ENCODE peak calls at places on chromosomes 3 and 15, in ten cellular contexts. W is K562, H is HCT116, A is SK-N-SH, G is sigmoid colon, I is spleen, K is vagina, R is breast epithelium, J is upper lobe of left lung, E is stomach. V is an unnamed sample. For H3K4me1, the result is how much of the 10 kb centered on the place peaks cover.

GRCh38 chr15:69012761-69013364 is 1.6 kb upstream of the NOX5 start:
- DNase-seq in I (no peak), K (no peak), R (no peak), J (no peak), W (no peak), H (no peak), G (no peak), E (no peak), A (no peak), V (no peak)

GRCh38 chr3:37899101-37899707 is 37.5 kb downstream of the CTDSPL start:
- DNase-seq in H (no peak), R (no peak), J (no peak), W (no peak), E (no peak), A (no peak), K (no peak), G (no peak), I (no peak), V (no peak)

GRCh38 chr3:58132850-58133249 is 77.9 kb downstream of the DNASE1L3 start:
- DNase-seq in A (no peak), I (no peak), W (no peak), G (no peak), H (no peak), E (no peak), K (no peak), J (no peak), R (no peak), V (no peak)

GRCh38 chr3:170465935-170466334 is 47.3 kb downstream of the CLDN11 start:
- DNase-seq in W (no peak), I (no peak), R (no peak), G (no peak), J (no peak), A (no peak), E (no peak), H (no peak), K (no peak), V (no peak)

GRCh38 chr3:197956070-197956469 is 3.9 kb upstream of the LMLN start:
- DNase-seq in G (no peak), I (no peak), H (no peak), R (no peak), J (no peak), E (no peak), A (no peak), K (no peak), W (no peak), V (no peak)

GRCh38 chr3:127857270-127857801 is 35.0 kb upstream of the MGLL start:
- DNase-seq in I (no peak), G (no peak), J (no peak), E (no peak), H (no peak), R (no peak), W (no peak), K (no peak), A (peak), V (no peak)

GRCh38 chr3:13463618-13464400 is 16.3 kb upstream of the HDAC11 start:
- DNase-seq in W (no peak), I (peak), H (no peak), J (no peak), A (no peak), K (no peak), E (no peak), R (no peak), G (no peak), V (no peak)

GRCh38 chr3:47512416-47513124 is 942 bp downstream of the ELP6 start:
- DNase-seq in R (peak), W (peak), G (peak), K (no peak), E (no peak), I (peak), J (no peak), A (peak), H (no peak), V (peak)

GRCh38 chr3:32157600-32158264 is 51.3 kb downstream of the GPD1L start:
- DNase-seq in R (no peak), E (no peak), J (no peak), K (no peak), G (no peak), W (no peak), H (no peak), I (no peak), A (no peak), V (no peak)

GRCh38 chr3:114440700-114441099 is 146.9 kb downstream of the TIGIT start:
- DNase-seq in G (no peak), R (no peak), J (no peak), K (no peak), W (no peak), I (no peak), E (no peak), H (no peak), A (no peak), V (no peak)

GRCh38 chr3:149020196-149020838 is 29.0 kb downstream of the GYG1 start:
- DNase-seq in H (no peak), K (no peak), R (no peak), A (no peak), J (no peak), W (no peak), I (no peak), E (no peak), G (no peak), V (no peak)

GRCh38 chr3:191461113-191461595 is at the start of gene PYDC2:
- DNase-seq in A (peak), J (no peak), I (no peak), K (no peak), W (no peak), H (no peak), R (no peak), E (no peak), G (no peak), V (no peak)

GRCh38 chr3:30408105-30408557 is 198.3 kb upstream of the TGFBR2 start:
- DNase-seq in R (no peak), G (no peak), W (no peak), J (no peak), E (no peak), H (no peak), K (no peak), I (no peak), A (no peak), V (no peak)

GRCh38 chr15:85636351-85636750 is 158.4 kb downstream of the KLHL25 start:
- DNase-seq in H (no peak), I (no peak), E (no peak), W (no peak), A (no peak), G (no peak), R (no peak), K (no peak), J (no peak), V (no peak)

GRCh38 chr15:80404057-80404718 is at the start of gene ARNT2:
- DNase-seq in R (no peak), K (no peak), H (no peak), W (no peak), E (no peak), G (no peak), J (no peak), A (peak), I (no peak), V (no peak)

GRCh38 chr15:65110676-65111292 is 4.2 kb downstream of the UBAP1L start:
- DNase-seq in H (no peak), A (peak), E (no peak), R (no peak), J (no peak), I (no peak), K (no peak), W (no peak), G (no peak), V (no peak)

GRCh38 chr15:47333758-47334157 is 383.5 kb upstream of the SEMA6D start:
- DNase-seq in A (no peak), G (no peak), K (no peak), W (no peak), I (no peak), E (no peak), R (no peak), J (no peak), H (no peak), V (no peak)

GRCh38 chr3:104546301-104546700 is 820.4 kb upstream of the ALCAM start:
- DNase-seq in J (no peak), E (no peak), K (no peak), G (no peak), I (no peak), R (no peak), W (no peak), H (no peak), A (peak), V (no peak)

GRCh38 chr15:56824174-56824573 is 90.9 kb upstream of the ZNF280D start:
- DNase-seq in A (no peak), E (no peak), J (no peak), W (no peak), H (no peak), I (no peak), K (no peak), R (no peak), G (no peak), V (no peak)

GRCh38 chr3:50333744-50334328 is 5.8 kb upstream of the TUSC2 start:
- DNase-seq in J (no peak), H (no peak), W (no peak), E (no peak), K (no peak), G (no peak), A (no peak), I (no peak), R (no peak), V (no peak)

GRCh38 chr3:113005622-113006021 is 14.8 kb downstream of the GTPBP8 start:
- DNase-seq in R (no peak), E (no peak), H (no peak), K (no peak), J (no peak), W (no peak), G (no peak), A (no peak), I (no peak), V (no peak)

GRCh38 chr15:99753066-99753465 is 19.8 kb upstream of the LYSMD4 start:
- DNase-seq in G (no peak), I (no peak), A (no peak), K (no peak), H (no peak), R (no peak), W (no peak), E (no peak), J (no peak), V (no peak)

GRCh38 chr15:59002418-59002859 is 15.0 kb downstream of the RNF111 start:
- DNase-seq in E (no peak), G (no peak), J (no peak), H (no peak), I (no peak), R (no peak), W (no peak), A (no peak), K (no peak), V (no peak)

GRCh38 chr15:40941528-40942336 is 11.5 kb upstream of the CHAC1 start:
- DNase-seq in A (peak), K (no peak), G (peak), E (peak), I (peak), J (peak), W (peak), R (peak), H (no peak), V (peak)

GRCh38 chr3:141083831-141084624 is 32.9 kb downstream of the SPSB4 start:
- DNase-seq in K (no peak), H (no peak), J (no peak), A (peak), W (no peak), R (no peak), G (no peak), I (peak), E (no peak), V (no peak)

GRCh38 chr3:98557324-98558010 is 25.7 kb downstream of the GPR15 start:
- DNase-seq in K (no peak), E (no peak), W (no peak), J (no peak), A (no peak), G (no peak), R (no peak), H (no peak), I (no peak), V (no peak)
- TF ChIP-seq POLR2AphosphoS5 in K (no peak), E (no peak), W (no peak), J (no peak), A (no peak), G (no peak), R (no peak), H (peak), I (no peak), V (no peak)

GRCh38 chr3:71447803-71448202 is 135.7 kb downstream of the FOXP1 start:
- DNase-seq in G (no peak), H (no peak), W (no peak), K (no peak), A (no peak), R (no peak), E (no peak), J (no peak), I (no peak), V (no peak)
- H3K4me1 ChIP-seq in G (under half), H (under half), W (under half), K (under half), A (under half), R (under half), E (under half), J (under half), I (half or more), V (under half)

GRCh38 chr3:169112153-169112892 is 551.2 kb downstream of the MECOM start:
- DNase-seq in A (no peak), I (no peak), E (no peak), G (no peak), W (no peak), H (peak), R (no peak), K (no peak), J (no peak), V (no peak)
- TF ChIP-seq POLR2AphosphoS5 in A (peak), I (no peak), E (no peak), G (no peak), W (no peak), H (no peak), R (no peak), K (peak), J (no peak), V (no peak)

GRCh38 chr15:43930079-43930478 is 103.3 kb downstream of the WDR76 start:
- DNase-seq in G (no peak), E (no peak), H (no peak), I (peak), J (no peak), R (no peak), W (no peak), K (no peak), A (no peak), V (no peak)
- H3K4me1 ChIP-seq in G (under half), E (under half), H (under half), I (under half), J (under half), R (under half), W (under half), K (under half), A (under half), V (under half)

GRCh38 chr3:69563968-69564367 is 175.3 kb upstream of the MITF start:
- DNase-seq in I (no peak), G (no peak), H (no peak), K (no peak), J (no peak), A (no peak), W (no peak), R (no peak), E (no peak), V (no peak)

GRCh38 chr3:69560818-69561217 is 174.9 kb upstream of the FRMD4B start:
- DNase-seq in J (no peak), K (no peak), E (no peak), R (no peak), W (no peak), H (no peak), G (no peak), A (no peak), I (no peak), V (no peak)

GRCh38 chr3:69562001-69562400 is 176.1 kb upstream of the FRMD4B start:
- DNase-seq in H (no peak), E (no peak), R (no peak), G (no peak), W (no peak), J (no peak), I (no peak), K (no peak), A (no peak), V (no peak)

GRCh38 chr3:69553888-69554287 is 168.0 kb upstream of the FRMD4B start:
- DNase-seq in G (no peak), E (no peak), K (no peak), W (no peak), H (no peak), I (no peak), J (no peak), A (no peak), R (no peak), V (no peak)

GRCh38 chr3:69558912-69559311 is 173.0 kb upstream of the FRMD4B start:
- DNase-seq in W (no peak), I (no peak), E (no peak), H (no peak), K (no peak), J (peak), G (peak), R (peak), A (no peak), V (no peak)
- TF ChIP-seq POLR2AphosphoS5 in W (no peak), I (peak), E (no peak), H (no peak), K (peak), J (peak), G (peak), R (peak), A (no peak), V (no peak)

GRCh38 chr15:62483817-62484216 is 318.7 kb upstream of the C2CD4B start:
- DNase-seq in A (peak), W (no peak), R (no peak), H (no peak), E (peak), J (no peak), K (no peak), I (no peak), G (no peak), V (peak)
- H3K4me1 ChIP-seq in A (under half), W (under half), R (under half), H (under half), E (under half), J (under half), K (under half), I (under half), G (under half), V (under half)

GRCh38 chr3:39019299-39019698 is 32.4 kb downstream of the SCN11A start:
- DNase-seq in J (no peak), G (no peak), E (no peak), A (no peak), K (no peak), I (no peak), R (no peak), H (no peak), W (no peak), V (no peak)
- TF ChIP-seq POLR2AphosphoS5 in J (no peak), G (no peak), E (no peak), A (no peak), K (no peak), I (no peak), R (no peak), H (no peak), W (no peak), V (no peak)

DNA sequence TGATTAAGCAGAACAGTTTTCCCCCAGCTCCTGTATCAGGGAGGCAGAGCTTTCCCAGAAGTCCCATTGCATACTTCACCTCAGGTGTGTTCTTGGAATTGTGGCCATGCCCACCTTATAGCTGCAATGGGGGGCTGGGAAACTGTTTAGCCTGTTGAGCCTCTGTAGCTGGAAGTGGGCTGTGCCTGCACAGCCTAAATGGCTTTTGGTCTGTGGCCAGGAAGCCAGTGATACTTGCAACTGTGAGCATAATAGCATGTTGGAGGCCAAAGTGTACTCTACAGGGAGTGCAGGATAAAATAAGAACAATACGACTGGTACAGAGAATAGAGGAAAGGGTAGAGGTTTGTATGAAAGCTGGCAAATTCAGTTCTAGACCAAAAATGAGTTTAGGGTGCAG is 248.5 kb downstream of the PTPRG start:
- DNase-seq in R (no peak), G (peak), J (no peak), I (no peak), W (no peak), A (no peak), E (peak), K (no peak), H (no peak), V (peak)
- H3K4me1 ChIP-seq in R (under half), G (half or more), J (under half), I (under half), W (under half), A (under half), E (under half), K (under half), H (under half), V (under half)